ENCODE peak calls at places on chromosomes 2 and 18, in four cellular contexts. F is endothelial cell of umbilical vein, E is K562, W is GM12878. L is an unnamed sample.

GRCh38 chr2:17309741-17310339 is 208.4 kb downstream of the RAD51AP2 start:
- DNase-seq in F (peak), E (peak), W (no peak), L (peak)

GRCh38 chr2:215729985-215730620 is 283.2 kb downstream of the MREG start:
- DNase-seq in F (no peak), E (no peak), W (no peak), L (peak)

GRCh38 chr2:237421542-237422047 is 7.6 kb upstream of the COL6A3 start:
- DNase-seq in F (peak), E (peak), W (no peak), L (peak)

GRCh38 chr2:131005229-131005935 is 87.9 kb downstream of the FAM168B start:
- DNase-seq in F (no peak), E (no peak), W (no peak), L (no peak)

GRCh38 chr2:234211797-234212196 is 161.3 kb downstream of the SPP2 start:
- DNase-seq in F (peak), E (no peak), W (no peak), L (no peak)

GRCh38 chr2:223316346-223316745 is 264.4 kb downstream of the KCNE4 start:
- DNase-seq in F (no peak), E (no peak), W (no peak), L (no peak)

GRCh38 chr2:96116424-96116878 is at the start of gene ADRA2B:
- DNase-seq in F (peak), E (peak), W (no peak), L (no peak)

GRCh38 chr2:219398721-219399333 is 11.1 kb upstream of the DNPEP start:
- DNase-seq in F (no peak), E (no peak), W (no peak), L (peak)

GRCh38 chr18:53101719-53102118 is 761.7 kb downstream of the DCC start:
- DNase-seq in F (no peak), E (no peak), W (no peak), L (no peak)

GRCh38 chr18:63320690-63321265 is 1.2 kb upstream of the BCL2 start:
- DNase-seq in F (peak), E (peak), W (no peak), L (peak)

GRCh38 chr2:53035153-53035552 is 732.5 kb upstream of the CHAC2 start:
- DNase-seq in F (no peak), E (no peak), W (no peak), L (no peak)

GRCh38 chr2:71006955-71007799 is 12.5 kb upstream of the TEX261 start:
- DNase-seq in F (no peak), E (peak), W (no peak), L (no peak)

GRCh38 chr2:36573165-36573564 is 24.8 kb downstream of the FEZ2 start:
- DNase-seq in F (no peak), E (no peak), W (no peak), L (no peak)

GRCh38 chr18:78786776-78787175 is 192.8 kb upstream of the SALL3 start:
- DNase-seq in F (no peak), E (no peak), W (no peak), L (no peak)

GRCh38 chr2:186862869-186863709 is 14.1 kb upstream of the ZSWIM2 start:
- DNase-seq in F (peak), E (peak), W (no peak), L (peak)

GRCh38 chr2:239871481-239872435 is 153.4 kb downstream of the NDUFA10 start:
- DNase-seq in F (no peak), E (no peak), W (no peak), L (no peak)

GRCh38 chr18:62454527-62454926 is 68.3 kb upstream of the ZCCHC2 start:
- DNase-seq in F (no peak), E (no peak), W (no peak), L (no peak)

GRCh38 chr2:187329586-187329985 is 118.5 kb downstream of the CALCRL start:
- DNase-seq in F (peak), E (no peak), W (no peak), L (no peak)

GRCh38 chr2:132668189-132668833 is 1.7 kb downstream of the LYPD1 start:
- DNase-seq in F (peak), E (no peak), W (no peak), L (no peak)

GRCh38 chr18:57242285-57242684 is 95.4 kb downstream of the BOD1L2 start:
- DNase-seq in F (no peak), E (no peak), W (no peak), L (no peak)

GRCh38 chr2:96464651-96465050 is 40.5 kb downstream of the NEURL3 start:
- DNase-seq in F (no peak), E (no peak), W (no peak), L (no peak)

GRCh38 chr2:132692816-132693215 is 22.8 kb upstream of the LYPD1 start:
- DNase-seq in F (no peak), E (no peak), W (no peak), L (peak)

GRCh38 chr18:48314694-48315093 is 94.5 kb downstream of the ZBTB7C start:
- DNase-seq in F (no peak), E (no peak), W (no peak), L (no peak)

GRCh38 chr18:48762836-48763713 is 187.7 kb downstream of the SMAD7 start:
- DNase-seq in F (no peak), E (no peak), W (no peak), L (no peak)

GRCh38 chr2:74399785-74400184 is 19.7 kb upstream of the DCTN1 start:
- DNase-seq in F (peak), E (peak), W (no peak), L (peak)

GRCh38 chr2:38435775-38436174 is 58.7 kb upstream of the ATL2 start:
- DNase-seq in F (no peak), E (no peak), W (no peak), L (no peak)

GRCh38 chr18:35185771-35186170 is 55.1 kb upstream of the ZNF397 start:
- DNase-seq in F (no peak), E (no peak), W (no peak), L (no peak)

GRCh38 chr18:64330161-64330560 is 181.3 kb upstream of the LINC00305 start:
- DNase-seq in F (peak), E (no peak), W (no peak), L (no peak)
- TF ChIP-seq FOS in F (no peak), E (no peak), W (no peak), L (no peak)

DNA sequence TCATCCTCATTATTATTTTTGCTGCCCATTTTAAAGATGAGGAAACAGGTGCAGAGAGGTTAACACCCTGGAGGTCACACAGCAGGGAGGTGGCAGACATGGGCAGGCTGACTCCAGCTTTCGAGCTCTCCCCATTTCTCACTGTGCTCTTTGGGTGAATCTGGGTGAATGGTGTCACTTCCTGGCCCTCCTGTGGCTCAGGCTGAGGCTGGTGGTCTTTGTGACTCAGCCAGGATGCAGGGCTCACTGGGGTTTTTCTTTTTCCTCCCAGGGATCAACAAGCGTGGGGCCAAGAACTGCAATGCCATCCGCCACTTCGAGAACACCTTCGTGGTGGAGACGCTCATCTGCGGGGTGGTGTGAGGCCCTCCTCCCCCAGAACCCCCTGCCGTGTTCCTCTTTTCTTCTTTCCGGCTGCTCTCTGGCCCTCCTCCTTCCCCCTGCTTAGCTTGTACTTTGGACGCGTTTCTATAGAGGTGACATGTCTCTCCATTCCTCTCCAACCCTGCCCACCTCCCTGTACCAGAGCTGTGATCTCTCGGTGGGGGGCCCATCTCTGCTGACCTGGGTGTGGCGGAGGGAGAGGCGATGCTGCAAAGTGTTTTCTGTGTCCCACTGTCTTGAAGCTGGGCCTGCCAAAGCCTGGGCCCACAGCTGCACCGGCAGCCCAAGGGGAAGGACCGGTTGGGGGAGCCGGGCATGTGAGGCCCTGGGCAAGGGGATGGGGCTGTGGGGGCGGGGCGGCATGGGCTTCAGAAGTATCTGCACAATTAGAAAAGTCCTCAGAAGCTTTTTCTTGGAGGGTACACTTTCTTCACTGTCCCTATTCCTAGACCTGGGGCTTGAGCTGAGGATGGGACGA is 13.2 kb downstream of the ITM2C start:
- DNase-seq in F (no peak), E (no peak), W (no peak), L (no peak)
- TF ChIP-seq FOS in F (no peak), E (no peak), W (no peak), L (no peak)

GRCh38 chr2:212330263-212330662 is 208.3 kb downstream of the ERBB4 start:
- DNase-seq in F (no peak), E (no peak), W (no peak), L (no peak)
- TF ChIP-seq FOS in F (no peak), E (no peak), W (no peak), L (no peak)

DNA sequence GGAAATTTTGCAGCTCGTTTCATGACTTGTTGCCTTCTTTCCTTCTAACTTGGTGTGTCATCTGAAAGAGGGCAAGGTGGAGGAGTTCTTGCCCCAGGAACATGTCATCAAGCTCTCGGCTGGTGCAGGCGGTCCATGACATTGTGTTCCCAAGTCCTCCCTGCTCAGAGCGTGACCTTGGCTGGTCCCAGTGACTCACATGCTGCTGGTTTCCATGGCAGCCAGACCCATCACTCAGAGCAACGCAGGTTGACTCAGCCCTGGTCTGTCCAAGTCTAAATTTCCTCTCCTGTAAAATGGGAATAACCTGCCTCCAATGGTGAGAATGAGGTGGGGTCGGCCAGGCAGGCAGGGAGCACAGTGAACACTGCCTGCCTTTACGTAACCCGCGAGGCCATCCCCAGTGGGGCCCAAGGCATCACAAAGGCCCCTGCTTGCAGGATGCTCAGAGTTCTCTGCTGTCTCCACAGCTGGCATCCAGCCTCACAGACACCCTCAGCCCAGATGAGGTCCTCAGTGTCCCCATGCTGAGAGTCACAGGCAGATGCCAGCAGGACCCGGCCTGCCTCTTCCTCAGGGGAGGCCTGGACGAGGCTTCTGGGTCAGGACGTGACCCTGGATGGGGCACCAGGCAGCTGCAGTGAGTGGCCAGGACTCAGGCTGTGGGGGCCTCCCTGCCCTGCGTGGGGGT is 143.7 kb downstream of the TPO start:
- DNase-seq in F (peak), E (no peak), W (no peak), L (peak)
- TF ChIP-seq FOS in F (peak), E (no peak), W (no peak), L (peak)

DNA sequence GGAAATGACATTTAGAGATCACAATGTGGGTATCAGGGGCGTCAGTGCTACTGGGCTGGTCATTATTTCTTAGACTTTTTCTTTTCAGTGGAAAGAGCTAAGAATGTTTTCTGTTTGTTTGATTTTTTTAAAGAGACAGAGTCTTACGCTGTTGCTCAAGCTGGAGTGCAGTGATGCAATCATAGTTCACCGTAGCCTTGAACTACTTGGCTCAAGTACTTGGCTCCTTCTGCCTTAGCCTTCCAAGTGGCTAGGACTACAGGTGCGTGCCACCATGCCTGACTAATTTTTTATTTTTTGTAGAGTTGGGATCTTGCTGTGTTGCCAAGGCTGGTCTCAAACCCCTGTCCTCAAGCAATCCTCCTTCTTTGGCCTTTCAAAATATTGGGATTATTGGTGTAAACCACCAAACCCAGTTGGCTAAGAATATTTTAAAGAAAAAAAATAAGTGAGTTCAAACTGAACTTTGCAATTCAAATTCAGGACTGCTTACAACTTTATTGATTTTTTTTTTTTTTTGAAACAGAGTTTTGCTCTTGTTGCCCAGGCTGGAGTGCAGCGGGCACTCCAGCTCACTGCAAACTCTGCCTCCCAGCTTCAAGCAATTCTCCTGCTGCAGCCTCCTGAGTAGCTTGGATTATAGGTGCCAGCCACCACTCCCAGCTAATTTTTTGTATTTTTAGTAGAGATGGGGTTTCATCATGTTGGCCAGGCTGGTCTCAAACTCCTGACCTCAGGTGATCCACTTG is 154.2 kb downstream of the MIB1 start:
- DNase-seq in F (no peak), E (no peak), W (no peak), L (peak)
- TF ChIP-seq FOS in F (no peak), E (no peak), W (no peak), L (no peak)

GRCh38 chr2:67564076-67564475 is 166.9 kb downstream of the ETAA1 start:
- DNase-seq in F (no peak), E (no peak), W (no peak), L (peak)

GRCh38 chr2:67559156-67559555 is 162.0 kb downstream of the ETAA1 start:
- DNase-seq in F (no peak), E (no peak), W (no peak), L (peak)

GRCh38 chr2:67560818-67561221 is 163.7 kb downstream of the ETAA1 start:
- DNase-seq in F (no peak), E (no peak), W (no peak), L (peak)

GRCh38 chr2:67564626-67565025 is 167.5 kb downstream of the ETAA1 start:
- DNase-seq in F (no peak), E (no peak), W (no peak), L (no peak)

DNA sequence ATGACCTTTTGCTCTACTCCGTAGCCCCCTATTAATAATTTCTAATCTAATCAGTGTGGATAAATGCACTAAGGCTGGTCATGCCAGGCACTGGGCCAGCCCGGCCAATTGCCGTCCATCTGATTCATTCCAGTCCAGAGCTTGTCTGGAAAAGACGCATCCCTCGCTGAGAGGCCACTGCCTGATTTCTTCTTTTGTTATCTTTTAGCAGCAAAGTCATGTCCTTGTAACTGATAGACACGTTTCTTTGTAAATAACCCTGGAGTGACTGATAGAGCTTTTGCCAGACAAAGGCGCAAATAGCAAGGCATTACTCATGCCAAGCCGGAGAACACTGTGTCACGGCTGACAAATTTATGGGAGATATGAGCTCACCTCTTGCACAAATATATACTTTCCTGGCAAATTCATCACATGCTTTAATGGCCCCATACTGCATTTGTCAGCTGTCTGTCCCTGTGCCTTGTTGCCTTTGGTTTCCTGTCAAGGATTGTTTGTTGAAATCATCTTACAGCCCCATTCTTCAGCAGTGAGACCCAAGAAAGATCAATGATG is 164.4 kb downstream of the ETAA1 start:
- DNase-seq in F (peak), E (no peak), W (no peak), L (peak)
- TF ChIP-seq FOS in F (peak), E (no peak), W (no peak), L (peak)

DNA sequence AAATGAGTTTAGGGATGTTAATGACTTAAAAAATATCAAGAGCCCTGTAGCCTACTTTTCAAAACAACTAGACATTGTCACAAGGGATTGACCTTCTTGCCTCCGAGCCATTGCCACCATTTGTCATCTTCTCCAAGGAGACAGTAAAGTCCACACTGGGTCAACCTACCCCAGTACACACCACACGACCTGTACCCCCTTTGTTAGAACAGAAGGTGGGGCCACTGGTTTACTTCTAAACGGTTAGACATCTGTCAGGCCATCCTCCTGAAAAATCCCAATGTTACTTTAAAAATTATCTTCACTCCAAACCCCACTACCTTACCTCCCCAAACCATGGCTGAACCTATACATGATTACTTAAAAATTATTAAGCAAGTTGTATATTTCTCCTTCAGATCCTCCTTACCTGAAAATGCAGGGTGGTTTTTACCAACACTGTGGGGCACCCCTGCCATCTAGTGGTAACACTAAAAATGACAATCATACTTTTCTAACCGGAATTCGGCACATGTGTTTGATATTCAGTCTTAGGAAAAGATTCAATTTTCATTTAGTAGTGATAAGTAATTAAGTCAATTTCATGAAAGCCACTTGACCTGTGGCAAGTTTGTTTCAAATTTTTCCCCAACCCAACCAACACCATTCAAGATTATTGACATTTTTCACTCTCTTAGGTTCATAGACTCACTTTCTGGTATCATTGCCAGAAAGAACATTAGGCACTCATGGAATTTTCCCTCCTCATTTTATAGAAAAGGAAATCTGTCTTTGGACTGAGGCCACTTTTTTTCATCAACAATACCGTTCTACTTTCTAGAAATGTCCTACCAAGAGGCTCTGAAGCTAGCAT is 265.3 kb upstream of the PKDCC start:
- DNase-seq in F (peak), E (peak), W (peak), L (peak)
- TF ChIP-seq FOS in F (no peak), E (no peak), W (no peak), L (no peak)

L was measured in IMR-90.